ENCODE peak calls at places on chromosome 17, in nine cellular contexts. One of them, this sample, is unnamed.

GRCh38 chr17:47872019-47872650 is 21.2 kb upstream of the SP6 start:
- DNase-seq in right lobe of liver: peak
- DNase-seq in HCT116: no peak
- DNase-seq in IMR-90: no peak
- DNase-seq in OCI-LY7: no peak
- DNase-seq in spleen: peak
- DNase-seq in fibroblast of pulmonary artery: no peak
- DNase-seq in SK-N-SH: no peak
- DNase-seq in BJ: no peak
- DNase-seq in this sample: no peak

GRCh38 chr17:57259817-57260216 is 3.5 kb downstream of the MSI2 start:
- DNase-seq in spleen: no peak
- DNase-seq in BJ: no peak
- DNase-seq in SK-N-SH: no peak
- DNase-seq in right lobe of liver: no peak
- DNase-seq in fibroblast of pulmonary artery: no peak
- DNase-seq in IMR-90: no peak
- DNase-seq in HCT116: no peak
- DNase-seq in OCI-LY7: no peak
- DNase-seq in this sample: no peak

GRCh38 chr17:34361478-34362061 is 1.5 kb downstream of the CCL1 start:
- DNase-seq in IMR-90: peak
- DNase-seq in BJ: no peak
- DNase-seq in HCT116: peak
- DNase-seq in right lobe of liver: peak
- DNase-seq in fibroblast of pulmonary artery: peak
- DNase-seq in SK-N-SH: peak
- DNase-seq in OCI-LY7: peak
- DNase-seq in spleen: peak
- DNase-seq in this sample: peak

GRCh38 chr17:21125862-21126261 is 902 bp upstream of the DHRS7B start:
- DNase-seq in BJ: no peak
- DNase-seq in fibroblast of pulmonary artery: no peak
- DNase-seq in HCT116: no peak
- DNase-seq in spleen: peak
- DNase-seq in right lobe of liver: no peak
- DNase-seq in SK-N-SH: no peak
- DNase-seq in OCI-LY7: peak
- DNase-seq in IMR-90: no peak
- DNase-seq in this sample: no peak

GRCh38 chr17:57045868-57046671 is 39.0 kb upstream of the AKAP1 start:
- DNase-seq in IMR-90: no peak
- DNase-seq in HCT116: no peak
- DNase-seq in OCI-LY7: no peak
- DNase-seq in fibroblast of pulmonary artery: no peak
- DNase-seq in right lobe of liver: peak
- DNase-seq in spleen: peak
- DNase-seq in SK-N-SH: peak
- DNase-seq in BJ: no peak
- DNase-seq in this sample: no peak

GRCh38 chr17:79220715-79221291 is 146.2 kb downstream of the ENGASE start:
- DNase-seq in spleen: no peak
- DNase-seq in SK-N-SH: no peak
- DNase-seq in HCT116: no peak
- DNase-seq in BJ: no peak
- DNase-seq in OCI-LY7: no peak
- DNase-seq in fibroblast of pulmonary artery: no peak
- DNase-seq in right lobe of liver: no peak
- DNase-seq in IMR-90: no peak
- DNase-seq in this sample: no peak

GRCh38 chr17:39667262-39668140 is 752 bp upstream of the PNMT start:
- DNase-seq in IMR-90: no peak
- DNase-seq in right lobe of liver: peak
- DNase-seq in HCT116: no peak
- DNase-seq in SK-N-SH: peak
- DNase-seq in fibroblast of pulmonary artery: no peak
- DNase-seq in BJ: no peak
- DNase-seq in OCI-LY7: no peak
- DNase-seq in spleen: peak
- DNase-seq in this sample: no peak

GRCh38 chr17:61235821-61236197 is 163.8 kb upstream of the TBX2 start:
- DNase-seq in right lobe of liver: no peak
- DNase-seq in SK-N-SH: no peak
- DNase-seq in BJ: peak
- DNase-seq in HCT116: no peak
- DNase-seq in IMR-90: peak
- DNase-seq in fibroblast of pulmonary artery: peak
- DNase-seq in OCI-LY7: no peak
- DNase-seq in spleen: no peak
- DNase-seq in this sample: peak

GRCh38 chr17:2184993-2185931 is 118.3 kb downstream of the SMG6 start:
- DNase-seq in IMR-90: no peak
- DNase-seq in OCI-LY7: no peak
- DNase-seq in right lobe of liver: no peak
- DNase-seq in HCT116: no peak
- DNase-seq in fibroblast of pulmonary artery: no peak
- DNase-seq in BJ: no peak
- DNase-seq in SK-N-SH: peak
- DNase-seq in spleen: no peak
- DNase-seq in this sample: no peak

GRCh38 chr17:64262422-64263260 is at the start of gene TEX2:
- DNase-seq in IMR-90: no peak
- DNase-seq in fibroblast of pulmonary artery: no peak
- DNase-seq in OCI-LY7: peak
- DNase-seq in BJ: no peak
- DNase-seq in SK-N-SH: peak
- DNase-seq in spleen: peak
- DNase-seq in right lobe of liver: peak
- DNase-seq in HCT116: no peak
- DNase-seq in this sample: no peak

GRCh38 chr17:14203392-14203791 is 33.3 kb downstream of the CDRT15 start:
- DNase-seq in right lobe of liver: no peak
- DNase-seq in OCI-LY7: peak
- DNase-seq in spleen: no peak
- DNase-seq in HCT116: no peak
- DNase-seq in SK-N-SH: no peak
- DNase-seq in IMR-90: peak
- DNase-seq in fibroblast of pulmonary artery: peak
- DNase-seq in BJ: no peak
- DNase-seq in this sample: no peak

GRCh38 chr17:40121886-40122465 is at the start of gene MSL1:
- DNase-seq in IMR-90: peak
- DNase-seq in fibroblast of pulmonary artery: peak
- DNase-seq in BJ: no peak
- DNase-seq in right lobe of liver: peak
- DNase-seq in spleen: peak
- DNase-seq in SK-N-SH: peak
- DNase-seq in HCT116: no peak
- DNase-seq in OCI-LY7: peak
- DNase-seq in this sample: peak

GRCh38 chr17:19348081-19348650 is 14.4 kb downstream of the B9D1 start:
- DNase-seq in OCI-LY7: no peak
- DNase-seq in BJ: no peak
- DNase-seq in SK-N-SH: no peak
- DNase-seq in HCT116: no peak
- DNase-seq in fibroblast of pulmonary artery: no peak
- DNase-seq in spleen: no peak
- DNase-seq in IMR-90: no peak
- DNase-seq in right lobe of liver: no peak
- DNase-seq in this sample: no peak

GRCh38 chr17:1179635-1180433 is at the start of gene ABR:
- DNase-seq in BJ: no peak
- DNase-seq in SK-N-SH: peak
- DNase-seq in OCI-LY7: peak
- DNase-seq in spleen: peak
- DNase-seq in right lobe of liver: peak
- DNase-seq in IMR-90: peak
- DNase-seq in fibroblast of pulmonary artery: peak
- DNase-seq in HCT116: no peak
- DNase-seq in this sample: no peak

GRCh38 chr17:7541074-7541621 is 7.7 kb upstream of the TNFSF12 start:
- DNase-seq in BJ: no peak
- DNase-seq in OCI-LY7: no peak
- DNase-seq in spleen: no peak
- DNase-seq in SK-N-SH: no peak
- DNase-seq in fibroblast of pulmonary artery: no peak
- DNase-seq in IMR-90: no peak
- DNase-seq in HCT116: no peak
- DNase-seq in right lobe of liver: no peak
- DNase-seq in this sample: no peak

GRCh38 chr17:43834106-43834505 is 1.2 kb upstream of the MPP3 start:
- DNase-seq in SK-N-SH: no peak
- DNase-seq in fibroblast of pulmonary artery: peak
- DNase-seq in spleen: no peak
- DNase-seq in BJ: no peak
- DNase-seq in OCI-LY7: no peak
- DNase-seq in IMR-90: peak
- DNase-seq in right lobe of liver: no peak
- DNase-seq in HCT116: no peak
- DNase-seq in this sample: no peak

GRCh38 chr17:64499805-64500486 is 3.1 kb upstream of the POLG2 start:
- DNase-seq in BJ: no peak
- DNase-seq in right lobe of liver: no peak
- DNase-seq in fibroblast of pulmonary artery: no peak
- DNase-seq in SK-N-SH: no peak
- DNase-seq in IMR-90: peak
- DNase-seq in spleen: no peak
- DNase-seq in OCI-LY7: peak
- DNase-seq in HCT116: no peak
- DNase-seq in this sample: no peak

GRCh38 chr17:4525691-4526397 is 27.2 kb downstream of the SPNS2 start:
- DNase-seq in HCT116: no peak
- DNase-seq in OCI-LY7: no peak
- DNase-seq in fibroblast of pulmonary artery: no peak
- DNase-seq in SK-N-SH: no peak
- DNase-seq in right lobe of liver: no peak
- DNase-seq in IMR-90: no peak
- DNase-seq in spleen: no peak
- DNase-seq in BJ: no peak
- DNase-seq in this sample: no peak

GRCh38 chr17:52923658-52924057 is 765.1 kb upstream of the CA10 start:
- DNase-seq in right lobe of liver: no peak
- DNase-seq in BJ: no peak
- DNase-seq in OCI-LY7: no peak
- DNase-seq in HCT116: no peak
- DNase-seq in SK-N-SH: no peak
- DNase-seq in fibroblast of pulmonary artery: no peak
- DNase-seq in IMR-90: no peak
- DNase-seq in spleen: no peak
- DNase-seq in this sample: no peak

GRCh38 chr17:72145972-72146755 is 25.3 kb downstream of the SOX9 start:
- DNase-seq in SK-N-SH: no peak
- DNase-seq in BJ: no peak
- DNase-seq in OCI-LY7: no peak
- DNase-seq in fibroblast of pulmonary artery: no peak
- DNase-seq in spleen: no peak
- DNase-seq in IMR-90: peak
- DNase-seq in HCT116: no peak
- DNase-seq in right lobe of liver: no peak
- DNase-seq in this sample: peak
- TF ChIP-seq CTCF in SK-N-SH: no peak
- TF ChIP-seq CTCF in BJ: no peak
- TF ChIP-seq CTCF in OCI-LY7: no peak
- TF ChIP-seq CTCF in fibroblast of pulmonary artery: no peak
- TF ChIP-seq CTCF in spleen: no peak
- TF ChIP-seq CTCF in IMR-90: no peak
- TF ChIP-seq CTCF in HCT116: no peak
- TF ChIP-seq CTCF in right lobe of liver: no peak
- TF ChIP-seq CTCF in this sample: no peak

GRCh38 chr17:28261219-28261618 is 57.8 kb upstream of the TMEM97 start:
- DNase-seq in fibroblast of pulmonary artery: no peak
- DNase-seq in IMR-90: no peak
- DNase-seq in spleen: no peak
- DNase-seq in SK-N-SH: no peak
- DNase-seq in OCI-LY7: no peak
- DNase-seq in HCT116: no peak
- DNase-seq in BJ: no peak
- DNase-seq in right lobe of liver: no peak
- DNase-seq in this sample: no peak
- TF ChIP-seq CTCF in fibroblast of pulmonary artery: no peak
- TF ChIP-seq CTCF in IMR-90: no peak
- TF ChIP-seq CTCF in spleen: no peak
- TF ChIP-seq CTCF in SK-N-SH: no peak
- TF ChIP-seq CTCF in OCI-LY7: no peak
- TF ChIP-seq CTCF in HCT116: no peak
- TF ChIP-seq CTCF in BJ: no peak
- TF ChIP-seq CTCF in right lobe of liver: no peak
- TF ChIP-seq CTCF in this sample: no peak

DNA sequence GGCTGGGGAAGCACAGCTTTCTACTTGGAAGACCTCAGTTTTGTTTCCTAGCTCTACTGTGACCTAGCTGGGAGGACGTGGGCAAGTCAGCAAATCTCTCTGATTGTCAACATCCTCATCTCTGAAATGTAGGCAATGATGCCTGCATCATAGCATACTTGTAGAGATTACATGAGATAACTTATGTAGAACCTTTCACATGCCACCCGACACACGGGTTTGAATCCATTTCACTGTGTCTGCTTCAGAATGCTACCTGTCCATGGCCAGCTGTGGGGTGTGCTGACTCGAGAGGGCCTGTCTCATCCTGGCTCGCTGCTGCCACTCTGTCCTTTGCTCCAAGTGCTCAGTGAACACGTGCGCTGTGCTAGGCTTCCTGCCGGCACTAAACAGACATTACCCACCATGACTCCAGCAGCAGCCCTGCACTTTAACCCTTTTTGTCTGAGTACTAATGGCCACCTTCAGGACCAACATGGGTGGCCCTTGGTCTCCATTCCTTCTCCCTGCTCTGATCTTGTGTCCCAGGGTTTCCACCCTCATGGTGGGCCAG is 7.4 kb downstream of the ADAP2 start:
- DNase-seq in IMR-90: no peak
- DNase-seq in spleen: no peak
- DNase-seq in right lobe of liver: no peak
- DNase-seq in OCI-LY7: no peak
- DNase-seq in BJ: no peak
- DNase-seq in HCT116: no peak
- DNase-seq in fibroblast of pulmonary artery: no peak
- DNase-seq in SK-N-SH: no peak
- DNase-seq in this sample: no peak
- TF ChIP-seq CTCF in IMR-90: no peak
- TF ChIP-seq CTCF in spleen: no peak
- TF ChIP-seq CTCF in right lobe of liver: no peak
- TF ChIP-seq CTCF in OCI-LY7: no peak
- TF ChIP-seq CTCF in BJ: no peak
- TF ChIP-seq CTCF in HCT116: no peak
- TF ChIP-seq CTCF in fibroblast of pulmonary artery: no peak
- TF ChIP-seq CTCF in SK-N-SH: no peak
- TF ChIP-seq CTCF in this sample: no peak

DNA sequence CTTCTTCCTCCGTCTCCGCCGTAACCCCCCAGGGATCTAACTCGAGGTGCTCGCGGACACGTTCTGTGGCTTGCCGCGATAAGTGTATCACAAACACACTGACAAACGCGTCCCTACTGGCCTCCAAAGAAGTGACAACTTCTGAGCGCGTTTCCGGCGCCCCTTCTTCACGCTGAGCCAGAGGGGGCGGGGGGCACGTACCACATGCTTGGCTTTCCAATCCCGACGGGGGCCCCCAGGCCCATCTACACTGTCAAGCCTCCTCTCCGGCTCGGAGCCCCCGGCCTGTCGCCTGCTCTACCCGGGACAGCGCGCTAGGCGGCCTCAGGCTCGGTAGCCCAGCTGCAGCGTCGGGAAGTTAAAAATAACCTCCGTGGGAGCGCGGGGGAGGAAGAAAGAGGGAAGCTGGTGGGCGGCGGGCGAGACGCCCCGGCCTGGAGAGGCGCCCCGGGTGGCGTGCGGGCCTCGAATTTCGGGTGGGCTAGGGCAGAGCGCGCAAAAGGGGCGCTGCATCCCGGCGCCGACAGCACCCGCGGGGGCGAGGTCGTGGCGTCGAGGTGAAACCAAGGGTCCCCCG is 676 bp upstream of the SPHK1 start:
- DNase-seq in fibroblast of pulmonary artery: peak
- DNase-seq in OCI-LY7: peak
- DNase-seq in BJ: no peak
- DNase-seq in spleen: peak
- DNase-seq in IMR-90: peak
- DNase-seq in SK-N-SH: peak
- DNase-seq in right lobe of liver: peak
- DNase-seq in HCT116: no peak
- DNase-seq in this sample: peak
- TF ChIP-seq CTCF in fibroblast of pulmonary artery: peak
- TF ChIP-seq CTCF in OCI-LY7: peak
- TF ChIP-seq CTCF in BJ: peak
- TF ChIP-seq CTCF in spleen: no peak
- TF ChIP-seq CTCF in IMR-90: peak
- TF ChIP-seq CTCF in SK-N-SH: peak
- TF ChIP-seq CTCF in right lobe of liver: no peak
- TF ChIP-seq CTCF in HCT116: peak
- TF ChIP-seq CTCF in this sample: peak

This sample was measured in HFFc6.